ENCODE peak calls at places on chromosomes 5 and 9, in seven cellular contexts. P is effector memory CD4-positive, alpha-beta T cell; N is HCT116; V is ovary; J is A673; H is Peyer's patch; D is epithelial cell of prostate. T is an unnamed sample.
A peak's percentile ranks its signal among the peaks of the same experiment; 100 is the strongest.

GRCh38 chr9:126971261-126971660 is 56.7 kb downstream of the RALGPS1 start:
- DNase-seq in H (no peak), V (no peak), P (no peak), J (no peak), N (no peak), D (no peak), T (no peak)

GRCh38 chr5:128644863-128645262 is 106.8 kb upstream of the FBN2 start:
- DNase-seq in V (no peak), P (no peak), J (no peak), D (no peak), H (no peak), N (no peak), T (no peak)

GRCh38 chr9:131671150-131671549 is 68.7 kb downstream of the RAPGEF1 start:
- DNase-seq in J (peak; percentile 47), H (no peak), D (no peak), N (no peak), P (no peak), V (no peak), T (no peak)

GRCh38 chr9:100443781-100444768 is 17.1 kb downstream of the MSANTD3 start:
- DNase-seq in D (no peak), V (no peak), P (no peak), N (no peak), H (no peak), J (no peak), T (no peak)

GRCh38 chr5:74519161-74519571 is 121.4 kb downstream of the ENC1 start:
- DNase-seq in P (no peak), D (no peak), V (no peak), J (no peak), N (no peak), H (no peak), T (no peak)

GRCh38 chr5:35367534-35367933 is 137.2 kb upstream of the PRLR start:
- DNase-seq in H (no peak), D (no peak), V (no peak), P (no peak), J (no peak), N (no peak), T (no peak)

GRCh38 chr5:14156611-14157493 is 13.7 kb downstream of the TRIO start:
- DNase-seq in N (peak; percentile 32), J (peak; percentile 89), V (no peak), D (peak; percentile 84), H (no peak), P (no peak), T (no peak)

GRCh38 chr9:91477106-91477505 is 53.5 kb upstream of the NFIL3 start:
- DNase-seq in V (no peak), P (no peak), J (no peak), H (no peak), D (no peak), N (no peak), T (no peak)

GRCh38 chr9:133715866-133716563 is 22.1 kb downstream of the SARDH start:
- DNase-seq in N (no peak), V (peak; percentile 44), J (peak; percentile 74), D (no peak), P (no peak), H (no peak), T (no peak)
- H3K27ac ChIP-seq in N (no peak overlapping the region), V (peak overlapping the region; percentile 54), J (no peak overlapping the region), D (no peak overlapping the region), P (no peak overlapping the region), H (peak overlapping the region; percentile 25), T (peak overlapping the region; percentile 92)

DNA sequence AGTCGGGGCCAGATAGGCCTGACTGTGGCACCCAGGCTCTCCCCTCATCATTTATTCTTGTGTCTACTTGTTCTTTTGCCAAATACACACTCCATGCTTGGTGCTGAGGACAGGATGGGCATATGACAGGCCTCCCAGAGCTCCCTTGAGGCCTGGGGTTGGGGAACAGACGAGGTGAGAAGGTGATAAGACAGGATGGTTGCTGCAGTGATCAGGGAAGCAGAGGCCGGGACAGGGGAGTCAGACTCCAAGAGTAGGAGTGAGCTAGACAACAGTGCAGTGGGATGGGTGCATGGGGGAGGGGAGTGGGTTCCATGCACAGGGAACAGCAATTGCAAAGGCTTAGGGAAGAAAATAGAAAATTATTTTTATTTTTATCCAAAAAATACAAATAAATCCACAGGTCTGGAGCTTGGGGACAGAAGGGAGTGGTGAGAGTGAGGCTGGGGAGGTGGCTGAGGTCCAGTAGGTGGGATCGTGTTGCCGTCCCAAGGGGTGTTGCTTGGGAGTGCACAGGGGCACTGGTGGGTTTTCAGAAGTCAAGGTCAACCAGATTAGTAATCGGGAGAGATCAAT is 3.4 kb upstream of the AMBP start:
- DNase-seq in J (no peak), H (peak; percentile 45), P (no peak), V (no peak), N (no peak), D (no peak), T (no peak)
- H3K27ac ChIP-seq in J (no peak overlapping the region), H (no peak overlapping the region), P (no peak overlapping the region), V (no peak overlapping the region), N (no peak overlapping the region), D (no peak overlapping the region), T (no peak overlapping the region)

DNA sequence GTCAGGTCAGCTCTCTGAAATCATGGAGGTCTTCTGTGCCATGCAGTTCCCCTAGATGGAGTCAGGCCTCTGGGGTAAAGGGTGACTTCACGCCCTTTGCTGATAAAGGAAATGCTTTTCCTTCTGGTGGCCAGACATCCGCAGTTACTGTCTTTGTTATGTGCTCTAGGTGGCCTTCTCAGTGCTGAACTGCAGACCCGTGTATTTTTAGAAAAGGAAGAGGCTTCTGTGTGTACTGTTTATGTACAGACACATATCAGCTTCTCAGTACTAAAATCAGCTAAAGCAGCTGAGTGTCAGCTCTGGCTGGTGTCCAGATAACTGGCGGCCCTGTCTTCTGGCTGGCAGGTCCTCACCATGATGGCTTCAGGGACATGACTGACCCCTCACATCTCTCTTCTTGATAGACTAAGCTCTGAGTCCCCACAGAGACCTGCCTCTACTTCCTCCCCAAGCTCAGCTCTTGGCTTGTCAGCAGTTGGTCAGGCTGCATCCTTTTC is 75.3 kb downstream of the ARHGAP26 start:
- DNase-seq in J (no peak), P (no peak), N (no peak), D (no peak), V (no peak), H (peak; percentile 59), T (peak; percentile 50)
- H3K27ac ChIP-seq in J (no peak overlapping the region), P (no peak overlapping the region), N (peak overlapping the region; percentile 51), D (peak overlapping the region; percentile 20), V (peak overlapping the region; percentile 4), H (no peak overlapping the region), T (no peak overlapping the region)

GRCh38 chr5:158812381-158812780 is 287.3 kb downstream of the EBF1 start:
- DNase-seq in J (no peak), P (no peak), N (no peak), D (no peak), V (no peak), H (peak; percentile 90), T (peak; percentile 16)

GRCh38 chr5:158811350-158811749 is 288.4 kb downstream of the EBF1 start:
- DNase-seq in J (no peak), P (no peak), D (no peak), N (no peak), H (no peak), V (no peak), T (no peak)

GRCh38 chr5:158809310-158809709 is 290.4 kb downstream of the EBF1 start:
- DNase-seq in D (no peak), J (no peak), V (no peak), P (no peak), N (no peak), H (no peak), T (no peak)

GRCh38 chr5:158811921-158812320 is 287.8 kb downstream of the EBF1 start:
- DNase-seq in J (no peak), V (no peak), H (no peak), P (no peak), D (no peak), N (no peak), T (no peak)

DNA sequence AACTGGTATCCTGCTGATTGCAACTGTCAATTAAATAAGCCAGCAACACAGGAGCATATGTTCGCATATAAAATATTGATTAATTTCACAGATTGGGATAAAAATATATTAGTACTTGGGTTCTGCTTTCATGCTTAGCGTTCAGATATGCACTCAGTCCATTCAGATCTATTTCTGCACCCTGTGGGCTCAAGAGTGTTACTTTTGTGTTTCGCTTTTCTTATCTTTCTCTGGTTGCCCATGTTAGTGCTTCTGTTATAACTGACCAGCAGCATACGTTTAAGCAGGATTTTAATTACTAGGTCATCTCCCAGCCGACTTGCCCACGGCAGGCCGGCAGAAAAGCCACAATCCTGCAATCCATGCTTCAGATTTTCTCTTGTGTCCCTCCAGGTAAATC is 289.1 kb downstream of the EBF1 start:
- DNase-seq in P (no peak), V (no peak), D (no peak), J (no peak), H (no peak), N (no peak), T (no peak)
- H3K27ac ChIP-seq in P (no peak overlapping the region), V (no peak overlapping the region), D (no peak overlapping the region), J (no peak overlapping the region), H (no peak overlapping the region), N (no peak overlapping the region), T (no peak overlapping the region)

GRCh38 chr9:33125441-33125840 is 41.7 kb downstream of the B4GALT1 start:
- DNase-seq in D (no peak), P (no peak), J (no peak), N (no peak), H (peak; percentile 43), V (no peak), T (no peak)
- H3K27ac ChIP-seq in D (no peak overlapping the region), P (no peak overlapping the region), J (peak overlapping the region; percentile 21), N (no peak overlapping the region), H (peak overlapping the region; percentile 71), V (no peak overlapping the region), T (no peak overlapping the region)